ENCODE peak calls at places on chromosomes 12 and 14, in four cellular contexts. E, F, A and X are unnamed samples. For H3K9me3 and H3K36me3, the result is how much of the 10 kb centered on the place peaks cover.

GRCh38 chr12:2640709-2641108 is 154.1 kb upstream of the FKBP4 start:
- DNase-seq in A (peak), F (peak), E (no peak), X (peak)

GRCh38 chr14:25896777-25897176 is 701.1 kb downstream of the NOVA1 start:
- DNase-seq in F (no peak), E (no peak), A (no peak), X (no peak)

GRCh38 chr12:116615141-116615861 is 56.1 kb downstream of the MAP1LC3B2 start:
- DNase-seq in A (no peak), F (no peak), E (no peak), X (no peak)

GRCh38 chr12:45974171-45974719 is 16.1 kb downstream of the SCAF11 start:
- DNase-seq in E (no peak), A (no peak), F (no peak), X (no peak)

GRCh38 chr12:71947645-71948105 is 9.0 kb downstream of the TPH2 start:
- DNase-seq in F (peak), A (peak), E (no peak), X (no peak)

GRCh38 chr12:2179953-2180736 is 127.4 kb downstream of the CACNA1C start:
- DNase-seq in E (no peak), F (no peak), A (peak), X (peak)

GRCh38 chr12:104049278-104050257 is at the start of gene GLT8D2:
- DNase-seq in F (peak), E (no peak), A (peak), X (peak)

GRCh38 chr12:40837891-40838424 is 145.7 kb downstream of the CNTN1 start:
- DNase-seq in F (no peak), E (no peak), A (no peak), X (no peak)

GRCh38 chr12:25194211-25194610 is 749 bp downstream of the DNAI7 start:
- DNase-seq in E (no peak), F (no peak), A (no peak), X (no peak)

GRCh38 chr12:4115570-4115969 is 158.0 kb upstream of the CCND2 start:
- DNase-seq in F (peak), E (no peak), A (no peak), X (no peak)

GRCh38 chr12:52380271-52380694 is 5.2 kb downstream of the KRT84 start:
- DNase-seq in A (no peak), E (no peak), F (peak), X (peak)

GRCh38 chr12:108629824-108630476 is 3.7 kb downstream of the SELPLG start:
- DNase-seq in F (peak), E (no peak), A (peak), X (no peak)

GRCh38 chr14:54503476-54503875 is 6.2 kb upstream of the CGRRF1 start:
- DNase-seq in F (no peak), A (peak), E (no peak), X (no peak)

GRCh38 chr12:70543444-70543843 is 93.8 kb downstream of the PTPRB start:
- DNase-seq in F (no peak), A (peak), E (no peak), X (no peak)

DNA sequence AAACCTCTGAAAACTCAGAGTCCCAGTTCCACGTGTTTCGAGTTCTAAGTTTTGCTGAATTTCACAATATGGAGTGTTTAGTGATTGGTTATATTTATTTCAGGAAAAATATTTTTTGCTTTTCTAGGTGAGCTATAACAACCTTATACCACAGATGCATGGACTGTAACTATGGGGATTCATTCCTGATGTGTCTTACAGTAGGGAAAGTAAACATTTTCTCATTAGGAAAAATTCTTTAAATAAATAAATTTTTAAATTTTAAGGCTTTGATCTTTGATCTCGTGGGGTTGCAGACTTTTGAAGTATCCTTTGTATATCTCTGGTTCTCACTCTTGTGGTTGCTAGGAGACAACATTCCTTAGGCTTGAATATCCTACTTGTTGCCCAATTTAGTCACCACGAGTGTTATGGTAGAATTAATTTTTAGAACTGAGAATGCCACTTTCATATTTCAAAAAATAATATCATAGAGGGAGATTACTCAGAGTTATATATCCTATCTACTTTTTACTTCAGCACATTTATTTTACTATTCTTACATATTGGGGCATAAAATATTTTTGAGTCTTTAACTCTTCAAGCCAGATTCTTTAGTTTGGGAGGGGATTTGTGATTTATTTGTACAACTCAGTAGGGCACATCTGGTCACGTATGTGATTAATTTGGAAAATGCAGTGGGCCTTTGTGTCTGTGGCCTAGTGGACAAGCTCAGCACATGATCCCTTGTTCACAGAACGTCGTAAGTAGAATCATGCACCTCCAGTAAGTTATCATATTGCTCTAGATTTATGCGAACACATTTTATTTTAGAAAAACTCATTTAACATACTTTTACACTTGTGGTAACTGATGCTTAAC is 224.0 kb downstream of the TTC6 start:
- DNase-seq in A (peak), F (no peak), E (no peak), X (no peak)
- H3K9me3 ChIP-seq in A (under half), F (under half), E (under half), X (under half)

DNA sequence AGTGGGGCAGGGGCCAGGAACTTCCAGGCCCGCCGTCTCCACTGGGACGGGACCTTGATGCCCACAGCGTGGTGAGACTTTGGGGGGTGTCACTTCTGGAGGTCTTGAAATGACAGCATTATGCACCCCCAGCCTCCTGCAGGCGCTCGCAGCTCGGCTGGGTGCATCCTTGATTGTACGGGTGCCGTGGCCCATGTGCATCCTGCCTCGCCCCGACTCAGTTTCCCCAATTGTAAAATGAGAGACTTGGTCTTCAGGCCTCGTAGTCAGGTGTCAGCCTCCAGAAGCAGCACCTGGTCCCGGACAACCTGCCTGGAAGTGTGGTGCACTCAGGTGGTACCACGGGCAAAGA is 8.9 kb upstream of the PUS1 start:
- DNase-seq in E (no peak), F (no peak), A (no peak), X (no peak)
- H3K36me3 ChIP-seq in E (half or more), F (half or more), A (half or more), X (under half)

GRCh38 chr12:60644076-60644475 is 1048.2 kb downstream of the SLC16A7 start:
- DNase-seq in F (no peak), E (no peak), A (no peak), X (no peak)
- H3K9me3 ChIP-seq in F (under half), E (under half), A (under half), X (under half)

GRCh38 chr14:92161521-92161920 is 39.8 kb downstream of the CPSF2 start:
- DNase-seq in F (no peak), A (no peak), E (no peak), X (no peak)
- H3K36me3 ChIP-seq in F (under half), A (under half), E (half or more), X (half or more)

GRCh38 chr12:90921536-90921935 is 33.4 kb downstream of the CCER1 start:
- DNase-seq in E (no peak), A (peak), F (no peak), X (no peak)

GRCh38 chr12:90922068-90922743 is 32.8 kb downstream of the CCER1 start:
- DNase-seq in A (peak), F (no peak), E (no peak), X (no peak)

DNA sequence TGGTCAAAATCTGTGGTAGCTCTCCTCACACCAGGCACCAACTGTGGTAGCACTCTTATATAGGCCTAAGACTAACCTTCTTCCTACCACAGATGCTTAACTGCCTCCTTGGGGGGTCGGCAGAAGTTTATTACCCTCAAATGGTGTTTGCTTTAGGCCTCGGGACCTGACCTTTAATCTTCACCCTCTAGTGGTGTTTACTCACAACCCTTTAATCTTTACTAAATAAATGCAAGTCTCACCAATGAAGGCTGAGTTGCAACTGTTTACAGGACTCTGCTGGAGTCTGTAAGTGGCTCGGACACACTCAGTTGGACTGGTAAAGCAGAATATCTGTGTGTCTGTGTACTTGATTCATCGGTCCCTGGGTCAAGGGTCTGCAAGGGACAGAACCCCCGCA is 29.4 kb downstream of the CCER1 start:
- DNase-seq in E (no peak), A (no peak), F (no peak), X (no peak)
- H3K9me3 ChIP-seq in E (under half), A (under half), F (under half), X (under half)

GRCh38 chr12:51071663-51072062 is 11.7 kb downstream of the CSRNP2 start:
- DNase-seq in F (no peak), A (peak), E (no peak), X (no peak)
- H3K36me3 ChIP-seq in F (under half), A (half or more), E (half or more), X (under half)

GRCh38 chr14:18656627-18657026 is 55.7 kb downstream of the OR11H12 start:
- DNase-seq in E (no peak), A (no peak), F (no peak), X (no peak)

GRCh38 chr14:18660585-18660922 is 59.6 kb downstream of the OR11H12 start:
- DNase-seq in A (no peak), F (no peak), E (no peak), X (no peak)
- H3K9me3 ChIP-seq in A (under half), F (under half), E (under half), X (under half)